ENCODE peak calls at places on chromosomes 7 and 10, in four cellular contexts. F, C, J and A are unnamed samples.

GRCh38 chr7:139782932-139783331 is 5.1 kb upstream of the HIPK2 start:
- DNase-seq in F (no peak), C (no peak), J (no peak), A (no peak)

GRCh38 chr10:123241391-123242141 is 87.4 kb downstream of the BUB3 start:
- DNase-seq in F (no peak), C (no peak), J (no peak), A (no peak)

GRCh38 chr10:89158446-89158845 is 48.7 kb downstream of the CH25H start:
- DNase-seq in F (peak; percentile 93), C (no peak), J (no peak), A (no peak)

GRCh38 chr10:89837173-89838001 is 136.0 kb downstream of the KIF20B start:
- DNase-seq in F (peak; percentile 16), C (no peak), J (no peak), A (peak; percentile 11)

GRCh38 chr7:8365499-8366110 is 67.8 kb upstream of the NXPH1 start:
- DNase-seq in F (no peak), C (peak; percentile 75), J (no peak), A (peak; percentile 75)

GRCh38 chr10:17859492-17860156 is 50.5 kb downstream of the MRC1 start:
- DNase-seq in F (no peak), C (no peak), J (no peak), A (no peak)

GRCh38 chr7:155258233-155258575 is 39.5 kb upstream of the INSIG1 start:
- DNase-seq in F (peak; percentile 94), C (no peak), J (no peak), A (no peak)

GRCh38 chr10:132539894-132540293 is 2.3 kb downstream of the INPP5A start:
- DNase-seq in F (peak; percentile 66), C (no peak), J (no peak), A (no peak)

GRCh38 chr10:106708521-106708920 is 456.0 kb downstream of the SORCS1 start:
- DNase-seq in F (no peak), C (no peak), J (no peak), A (no peak)

GRCh38 chr7:32616625-32617024 is 121.3 kb downstream of the AVL9 start:
- DNase-seq in F (peak; percentile 91), C (no peak), J (no peak), A (no peak)

GRCh38 chr10:32155075-32155516 is 98.9 kb upstream of the KIF5B start:
- DNase-seq in F (peak; percentile 66), C (no peak), J (no peak), A (no peak)

GRCh38 chr10:17088118-17088806 is 41.3 kb downstream of the CUBN start:
- DNase-seq in F (peak; percentile 85), C (no peak), J (no peak), A (no peak)